ENCODE peak calls at places on chromosomes 13 and 19, in ten cellular contexts. J is colonic mucosa; B is stimulated activated CD4-positive, alpha-beta T cell treated with anti-CD3 and anti-CD28 coated beads, TNF-alpha, amount 100 ng/mL, for 4 hours; Z is IMR-90; A is body of pancreas; O is ELF-1; C is aorta; S is activated naive CD4-positive, alpha-beta T cell treated with anti-CD3 and anti-CD28 coated beads, Interleukin-2, amount 50 U/mL, for 16 hours; F is tibial nerve; D is cardiac fibroblast. Q is an unnamed sample.

GRCh38 chr19:9671654-9672053 is 3.2 kb downstream of the ZNF562 start:
- DNase-seq in J (no peak), B (no peak), Z (no peak), A (no peak), O (no peak), C (no peak), S (no peak), F (no peak), D (peak), Q (no peak)

GRCh38 chr13:30816733-30817132 is 81.4 kb downstream of the ALOX5AP start:
- DNase-seq in J (no peak), B (no peak), Z (no peak), A (no peak), O (no peak), C (no peak), S (no peak), F (no peak), D (peak), Q (no peak)

GRCh38 chr19:30155529-30156200 is 213.6 kb downstream of the URI1 start:
- DNase-seq in J (no peak), B (no peak), Z (no peak), A (no peak), O (no peak), C (peak), S (no peak), F (no peak), D (no peak), Q (no peak)

GRCh38 chr13:99416411-99417121 is 84.7 kb upstream of the TM9SF2 start:
- DNase-seq in J (no peak), B (no peak), Z (no peak), A (no peak), O (no peak), C (peak), S (peak), F (no peak), D (no peak), Q (no peak)

GRCh38 chr19:47865166-47865565 is 6.1 kb downstream of the TPRX2 start:
- DNase-seq in J (no peak), B (no peak), Z (no peak), A (no peak), O (no peak), C (no peak), S (no peak), F (no peak), D (peak), Q (no peak)

GRCh38 chr19:32581704-32582164 is 744 bp downstream of the PDCD5 start:
- DNase-seq in J (peak), B (no peak), Z (peak), A (no peak), O (peak), C (no peak), S (no peak), F (no peak), D (peak), Q (no peak)

GRCh38 chr13:107185889-107186288 is 618.0 kb upstream of the ARGLU1 start:
- DNase-seq in J (no peak), B (no peak), Z (peak), A (no peak), O (no peak), C (no peak), S (no peak), F (no peak), D (peak), Q (no peak)

GRCh38 chr19:31938675-31939074 is 406.7 kb upstream of the ZNF507 start:
- DNase-seq in J (no peak), B (no peak), Z (no peak), A (no peak), O (no peak), C (no peak), S (no peak), F (no peak), D (no peak), Q (no peak)

GRCh38 chr13:40496035-40496810 is 170.2 kb downstream of the FOXO1 start:
- DNase-seq in J (no peak), B (no peak), Z (no peak), A (no peak), O (no peak), C (no peak), S (no peak), F (no peak), D (no peak), Q (no peak)

GRCh38 chr19:51652266-51652665 is 5.6 kb upstream of the SIGLEC14 start:
- DNase-seq in J (no peak), B (no peak), Z (no peak), A (no peak), O (no peak), C (no peak), S (no peak), F (no peak), D (no peak), Q (no peak)

GRCh38 chr13:38017320-38017719 is 147.7 kb upstream of the TRPC4 start:
- DNase-seq in J (no peak), B (no peak), Z (no peak), A (no peak), O (no peak), C (no peak), S (no peak), F (no peak), D (no peak), Q (no peak)

GRCh38 chr13:68369739-68370138 is 1139.6 kb upstream of the PCDH9 start:
- DNase-seq in J (no peak), B (no peak), Z (no peak), A (no peak), O (no peak), C (no peak), S (no peak), F (no peak), D (no peak), Q (no peak)